ENCODE peak calls at places on chromosome X, in seven cellular contexts. One of them, this sample, is unnamed.

GRCh38 chrX:70444326-70445196 is at the start of gene DLG3:
- DNase-seq in GM23248: peak; percentile 60
- DNase-seq in GM23338: peak; percentile 84
- DNase-seq in HCT116: no peak
- DNase-seq in hepatocyte: peak; percentile 37
- DNase-seq in PC-3: peak; percentile 30
- DNase-seq in MM.1S: no peak
- DNase-seq in this sample: peak; percentile 81

GRCh38 chrX:1661048-1661921 is 46.4 kb downstream of the ASMT start:
- DNase-seq in GM23248: no peak
- DNase-seq in GM23338: peak; percentile 96
- DNase-seq in HCT116: peak; percentile 60
- DNase-seq in hepatocyte: no peak
- DNase-seq in PC-3: no peak
- DNase-seq in MM.1S: peak; percentile 94
- DNase-seq in this sample: peak; percentile 80

GRCh38 chrX:107107459-107107858 is 11.2 kb downstream of the RBM41 start:
- DNase-seq in GM23248: no peak
- DNase-seq in GM23338: no peak
- DNase-seq in HCT116: no peak
- DNase-seq in hepatocyte: no peak
- DNase-seq in PC-3: no peak
- DNase-seq in MM.1S: no peak
- DNase-seq in this sample: no peak

GRCh38 chrX:120781416-120781815 is 94.2 kb downstream of the CT47B1 start:
- DNase-seq in GM23248: peak; percentile 39
- DNase-seq in GM23338: no peak
- DNase-seq in HCT116: no peak
- DNase-seq in hepatocyte: no peak
- DNase-seq in PC-3: no peak
- DNase-seq in MM.1S: no peak
- DNase-seq in this sample: no peak

GRCh38 chrX:17774053-17774452 is 36.8 kb downstream of the SCML1 start:
- DNase-seq in GM23248: no peak
- DNase-seq in GM23338: no peak
- DNase-seq in HCT116: no peak
- DNase-seq in hepatocyte: no peak
- DNase-seq in PC-3: no peak
- DNase-seq in MM.1S: no peak
- DNase-seq in this sample: no peak

GRCh38 chrX:7891928-7892327 is 35.3 kb downstream of the PNPLA4 start:
- DNase-seq in GM23248: no peak
- DNase-seq in GM23338: no peak
- DNase-seq in HCT116: no peak
- DNase-seq in hepatocyte: no peak
- DNase-seq in PC-3: no peak
- DNase-seq in MM.1S: no peak
- DNase-seq in this sample: no peak

GRCh38 chrX:79440336-79440735 is 73.2 kb upstream of the ITM2A start:
- DNase-seq in GM23248: no peak
- DNase-seq in GM23338: no peak
- DNase-seq in HCT116: no peak
- DNase-seq in hepatocyte: no peak
- DNase-seq in PC-3: no peak
- DNase-seq in MM.1S: no peak
- DNase-seq in this sample: no peak

GRCh38 chrX:39905475-39905889 is 192.3 kb downstream of the BCOR start:
- DNase-seq in GM23248: no peak
- DNase-seq in GM23338: no peak
- DNase-seq in HCT116: no peak
- DNase-seq in hepatocyte: peak; percentile 77
- DNase-seq in PC-3: peak; percentile 8
- DNase-seq in MM.1S: no peak
- DNase-seq in this sample: no peak

GRCh38 chrX:102765217-102765616 is 44.7 kb downstream of the GPRASP3 start:
- DNase-seq in GM23248: peak; percentile 69
- DNase-seq in GM23338: no peak
- DNase-seq in HCT116: no peak
- DNase-seq in hepatocyte: no peak
- DNase-seq in PC-3: peak; percentile 85
- DNase-seq in MM.1S: no peak
- DNase-seq in this sample: no peak

GRCh38 chrX:13126785-13127184 is 82.4 kb upstream of the FAM9C start:
- DNase-seq in GM23248: peak; percentile 58
- DNase-seq in GM23338: no peak
- DNase-seq in HCT116: no peak
- DNase-seq in hepatocyte: peak; percentile 67
- DNase-seq in PC-3: no peak
- DNase-seq in MM.1S: no peak
- DNase-seq in this sample: no peak

GRCh38 chrX:68894513-68895338 is 65.9 kb downstream of the EFNB1 start:
- DNase-seq in GM23248: peak; percentile 61
- DNase-seq in GM23338: peak; percentile 35
- DNase-seq in HCT116: no peak
- DNase-seq in hepatocyte: peak; percentile 60
- DNase-seq in PC-3: peak; percentile 4
- DNase-seq in MM.1S: no peak
- DNase-seq in this sample: peak; percentile 77
- TF ChIP-seq EZH2phosphoT487 in GM23248: no peak
- TF ChIP-seq EZH2phosphoT487 in GM23338: no peak
- TF ChIP-seq EZH2phosphoT487 in HCT116: no peak
- TF ChIP-seq EZH2phosphoT487 in hepatocyte: no peak
- TF ChIP-seq EZH2phosphoT487 in PC-3: no peak
- TF ChIP-seq EZH2phosphoT487 in MM.1S: no peak
- TF ChIP-seq EZH2phosphoT487 in this sample: no peak

DNA sequence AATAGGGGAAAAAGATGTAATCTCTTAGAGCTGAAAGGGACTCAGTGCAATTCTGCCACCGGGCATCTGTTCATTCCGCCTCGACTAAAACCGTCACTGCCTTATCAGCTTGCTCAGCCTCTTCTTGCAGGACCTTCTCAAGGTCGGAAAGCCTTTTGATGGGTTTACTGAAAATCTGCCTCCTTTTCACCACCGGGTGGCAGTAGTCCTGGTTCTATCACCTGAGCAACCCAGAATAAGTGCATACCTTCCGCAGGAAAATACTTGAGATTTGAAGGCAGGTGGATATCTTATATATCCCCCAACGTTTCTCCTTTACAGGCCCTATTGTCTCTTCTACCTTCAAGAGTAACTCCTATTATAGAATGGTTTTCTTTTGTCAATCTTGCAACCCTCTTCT is 103.4 kb upstream of the PAK3 start:
- DNase-seq in GM23248: peak; percentile 19
- DNase-seq in GM23338: peak; percentile 67
- DNase-seq in HCT116: no peak
- DNase-seq in hepatocyte: peak; percentile 51
- DNase-seq in PC-3: peak; percentile 57
- DNase-seq in MM.1S: peak; percentile 17
- DNase-seq in this sample: peak; percentile 65
- TF ChIP-seq EZH2phosphoT487 in GM23248: no peak
- TF ChIP-seq EZH2phosphoT487 in GM23338: no peak
- TF ChIP-seq EZH2phosphoT487 in HCT116: no peak
- TF ChIP-seq EZH2phosphoT487 in hepatocyte: no peak
- TF ChIP-seq EZH2phosphoT487 in PC-3: no peak
- TF ChIP-seq EZH2phosphoT487 in MM.1S: no peak
- TF ChIP-seq EZH2phosphoT487 in this sample: no peak

GRCh38 chrX:103792916-103793540 is 16.4 kb downstream of the PLP1 start:
- DNase-seq in GM23248: peak; percentile 80
- DNase-seq in GM23338: no peak
- DNase-seq in HCT116: no peak
- DNase-seq in hepatocyte: no peak
- DNase-seq in PC-3: peak; percentile 82
- DNase-seq in MM.1S: no peak
- DNase-seq in this sample: no peak
- TF ChIP-seq EZH2phosphoT487 in GM23248: no peak
- TF ChIP-seq EZH2phosphoT487 in GM23338: no peak
- TF ChIP-seq EZH2phosphoT487 in HCT116: no peak
- TF ChIP-seq EZH2phosphoT487 in hepatocyte: no peak
- TF ChIP-seq EZH2phosphoT487 in PC-3: no peak
- TF ChIP-seq EZH2phosphoT487 in MM.1S: no peak
- TF ChIP-seq EZH2phosphoT487 in this sample: no peak

DNA sequence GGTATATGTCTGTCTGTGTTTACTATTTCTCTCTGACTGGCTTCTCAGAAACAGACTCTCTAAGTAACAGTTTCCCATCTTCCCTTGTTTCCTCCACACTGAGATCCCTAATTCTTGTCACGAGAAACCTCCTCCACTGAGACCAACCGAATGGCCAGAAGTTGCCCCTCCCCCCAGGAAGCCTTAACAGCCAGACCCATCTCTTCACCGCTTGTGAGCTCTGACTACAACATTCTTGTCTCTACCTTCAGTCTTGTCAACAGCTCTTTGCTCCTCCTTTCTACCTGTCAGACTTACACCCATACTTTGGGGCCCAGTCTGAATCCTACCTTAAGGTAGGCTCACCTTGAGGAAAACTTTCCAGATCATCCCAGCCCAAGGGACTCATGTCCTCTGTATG is 90.8 kb downstream of the NHSL2 start:
- DNase-seq in GM23248: no peak
- DNase-seq in GM23338: peak; percentile 77
- DNase-seq in HCT116: no peak
- DNase-seq in hepatocyte: no peak
- DNase-seq in PC-3: no peak
- DNase-seq in MM.1S: no peak
- DNase-seq in this sample: no peak
- TF ChIP-seq EZH2phosphoT487 in GM23248: no peak
- TF ChIP-seq EZH2phosphoT487 in GM23338: no peak
- TF ChIP-seq EZH2phosphoT487 in HCT116: no peak
- TF ChIP-seq EZH2phosphoT487 in hepatocyte: no peak
- TF ChIP-seq EZH2phosphoT487 in PC-3: no peak
- TF ChIP-seq EZH2phosphoT487 in MM.1S: no peak
- TF ChIP-seq EZH2phosphoT487 in this sample: no peak